ENCODE peak calls at places on chromosomes 6 and 20, in nine cellular contexts. A is fibroblast of the aortic adventitia, M is GM06990, X is OCI-LY7, V is sigmoid colon, U is endodermal cell, B is Peyer's patch, J is ovary, E is left ventricle myocardium inferior. N is an unnamed sample.

GRCh38 chr20:41408131-41408789 is 41.6 kb upstream of the EMILIN3 start:
- DNase-seq in A (no peak), M (no peak), X (no peak), V (no peak), U (no peak), B (no peak), J (no peak), E (no peak), N (no peak)

GRCh38 chr20:25209400-25209799 is 13.9 kb downstream of the ENTPD6 start:
- DNase-seq in A (no peak), M (no peak), X (no peak), V (no peak), U (no peak), B (no peak), J (no peak), E (no peak), N (no peak)

GRCh38 chr6:158174024-158174423 is 5.9 kb downstream of the GTF2H5 start:
- DNase-seq in A (peak), M (no peak), X (no peak), V (no peak), U (no peak), B (no peak), J (no peak), E (no peak), N (no peak)

GRCh38 chr20:2688041-2688591 is 4.5 kb upstream of the EBF4 start:
- DNase-seq in A (peak), M (peak), X (peak), V (peak), U (peak), B (no peak), J (peak), E (peak), N (peak)

GRCh38 chr6:107653183-107653580 is 163.3 kb downstream of the SOBP start:
- DNase-seq in A (no peak), M (no peak), X (no peak), V (no peak), U (no peak), B (no peak), J (no peak), E (peak), N (no peak)

GRCh38 chr6:40074292-40075050 is 140.2 kb upstream of the MOCS1 start:
- DNase-seq in A (no peak), M (no peak), X (no peak), V (no peak), U (no peak), B (no peak), J (no peak), E (no peak), N (no peak)

GRCh38 chr6:87322304-87323212 is at the start of gene SMIM8:
- DNase-seq in A (peak), M (peak), X (peak), V (peak), U (peak), B (peak), J (peak), E (peak), N (peak)

GRCh38 chr6:3835055-3835731 is 14.0 kb upstream of the FAM50B start:
- DNase-seq in A (peak), M (no peak), X (no peak), V (peak), U (no peak), B (peak), J (peak), E (no peak), N (peak)

GRCh38 chr20:50510706-50511401 is 671 bp downstream of the PTPN1 start:
- DNase-seq in A (no peak), M (no peak), X (no peak), V (no peak), U (no peak), B (peak), J (peak), E (peak), N (no peak)
- H3K4me3 ChIP-seq in A (peak), M (peak), X (peak), V (peak), U (peak), B (peak), J (peak), E (peak), N (peak)

GRCh38 chr6:155994071-155994470 is 538.4 kb upstream of the NOX3 start:
- DNase-seq in A (no peak), M (no peak), X (no peak), V (no peak), U (no peak), B (no peak), J (no peak), E (no peak), N (no peak)

DNA sequence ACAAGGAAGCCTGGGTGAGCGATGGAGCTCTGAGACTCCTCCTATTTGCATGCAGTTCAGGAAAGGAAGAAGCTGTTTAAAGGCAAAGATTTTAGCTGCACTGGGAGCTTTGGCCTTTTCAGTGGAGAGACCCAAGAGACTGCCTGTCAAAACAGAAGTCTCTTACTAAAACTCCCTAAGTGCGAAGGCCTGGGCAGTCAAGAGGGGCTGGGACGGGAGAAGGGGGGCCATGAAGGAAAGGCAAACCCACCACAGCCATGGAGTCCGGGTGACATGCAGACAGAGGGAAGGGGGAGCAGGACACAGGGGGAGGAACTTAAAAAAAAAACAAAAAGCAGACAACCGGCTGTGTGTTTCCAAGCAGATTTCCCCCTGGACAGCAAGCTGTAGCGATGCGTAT is 537.6 kb upstream of the NOX3 start:
- DNase-seq in A (no peak), M (no peak), X (no peak), V (no peak), U (no peak), B (no peak), J (no peak), E (no peak), N (no peak)
- TF ChIP-seq CTCF in A (no peak), M (no peak), X (no peak), V (no peak), U (no peak), B (no peak), J (no peak), E (no peak), N (no peak)

GRCh38 chr6:100488231-100488630 is 23.5 kb upstream of the SIM1 start:
- DNase-seq in A (no peak), M (no peak), X (no peak), V (no peak), U (no peak), B (no peak), J (no peak), E (no peak), N (peak)

GRCh38 chr6:100487638-100488037 is 22.9 kb upstream of the SIM1 start:
- DNase-seq in A (no peak), M (no peak), X (no peak), V (no peak), U (no peak), B (no peak), J (no peak), E (no peak), N (no peak)

GRCh38 chr6:100482698-100483097 is 18.0 kb upstream of the SIM1 start:
- DNase-seq in A (no peak), M (no peak), X (no peak), V (no peak), U (no peak), B (no peak), J (no peak), E (no peak), N (no peak)

GRCh38 chr6:100484474-100484873 is 19.8 kb upstream of the SIM1 start:
- DNase-seq in A (no peak), M (no peak), X (no peak), V (no peak), U (no peak), B (no peak), J (no peak), E (no peak), N (no peak)

DNA sequence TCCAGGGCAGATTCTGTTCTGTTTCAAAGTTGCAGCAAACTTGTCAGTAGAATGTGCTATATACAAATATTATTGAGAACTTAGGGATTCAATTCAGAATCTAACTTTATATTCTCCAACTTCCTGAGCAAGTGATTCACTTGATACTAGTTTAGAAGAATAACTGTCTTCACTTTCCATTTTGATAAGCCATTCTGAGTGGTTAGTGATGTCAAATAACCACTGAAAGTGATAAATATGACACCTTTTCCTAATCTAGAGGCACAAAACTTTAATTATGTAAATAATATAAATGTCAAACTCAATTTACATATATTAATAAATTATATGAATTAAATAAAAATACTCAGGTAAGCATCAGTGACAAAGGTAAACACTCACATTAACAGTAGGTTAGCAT is 20.5 kb upstream of the SIM1 start:
- DNase-seq in A (no peak), M (no peak), X (no peak), V (no peak), U (no peak), B (no peak), J (no peak), E (no peak), N (no peak)
- H3K4me3 ChIP-seq in A (no peak), M (no peak), X (no peak), V (no peak), U (no peak), B (no peak), J (no peak), E (no peak), N (no peak)

GRCh38 chr20:46619445-46619844 is 31.8 kb downstream of the SLC13A3 start:
- DNase-seq in A (no peak), M (no peak), X (no peak), V (no peak), U (peak), B (no peak), J (no peak), E (no peak), N (no peak)
- TF ChIP-seq CTCF in A (no peak), M (no peak), X (no peak), V (no peak), U (no peak), B (no peak), J (no peak), E (no peak), N (no peak)

DNA sequence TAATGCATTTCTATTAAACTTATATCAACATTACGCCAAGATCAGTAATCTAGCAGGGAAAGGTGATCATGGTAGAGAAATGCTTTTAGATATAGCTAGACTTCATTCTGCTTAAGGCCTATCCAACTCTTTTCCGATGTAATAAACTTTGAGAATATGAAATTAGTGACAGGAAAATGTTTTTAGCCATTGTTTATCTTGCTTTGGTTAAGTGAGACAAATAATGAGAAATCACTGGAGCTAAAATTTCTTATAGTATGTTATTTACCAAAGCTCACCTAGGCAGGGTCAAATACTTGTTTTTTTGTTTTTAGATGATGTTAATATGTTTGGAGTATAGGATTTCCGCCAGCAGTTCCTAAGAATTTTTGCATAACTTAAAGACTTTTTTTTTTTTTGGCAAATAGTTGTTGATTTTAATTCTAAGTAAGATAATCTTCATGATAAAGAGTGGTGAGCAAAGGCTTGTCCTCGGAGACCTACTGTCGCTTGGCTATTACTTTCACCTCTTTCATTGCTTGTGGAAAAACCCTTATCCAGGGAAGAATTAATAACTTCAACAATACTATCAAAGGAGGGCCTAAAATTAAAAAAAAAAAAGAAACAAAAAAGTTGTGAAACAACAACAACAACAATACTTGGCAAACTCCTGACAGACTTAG is 98.3 kb downstream of the SOX4 start:
- DNase-seq in A (no peak), M (no peak), X (no peak), V (no peak), U (no peak), B (no peak), J (no peak), E (no peak), N (no peak)
- H3K4me3 ChIP-seq in A (no peak), M (no peak), X (no peak), V (no peak), U (peak), B (no peak), J (no peak), E (no peak), N (no peak)

GRCh38 chr20:47719211-47719610 is 66.1 kb downstream of the SULF2 start:
- DNase-seq in A (no peak), M (no peak), X (no peak), V (no peak), U (no peak), B (no peak), J (no peak), E (no peak), N (no peak)
- TF ChIP-seq CTCF in A (no peak), M (no peak), X (no peak), V (no peak), U (no peak), B (no peak), J (no peak), E (no peak), N (no peak)

GRCh38 chr6:113856011-113856551 is 1.1 kb upstream of the MARCKS start:
- DNase-seq in A (peak), M (peak), X (no peak), V (no peak), U (peak), B (no peak), J (peak), E (no peak), N (peak)
- H3K4me3 ChIP-seq in A (peak), M (peak), X (no peak), V (peak), U (peak), B (peak), J (peak), E (peak), N (peak)

GRCh38 chr20:58963060-58963584 is 17.9 kb upstream of the NELFCD start:
- DNase-seq in A (no peak), M (no peak), X (no peak), V (no peak), U (peak), B (no peak), J (no peak), E (no peak), N (no peak)
- TF ChIP-seq CTCF in A (peak), M (no peak), X (no peak), V (no peak), U (peak), B (no peak), J (no peak), E (no peak), N (no peak)